ENCODE peak calls at places on chromosomes 6 and 20, in ten cellular contexts. A, E, H, G, B, Q, Y, M, P and U are unnamed samples. For H3K9me3 and H3K4me1, the result is how much of the 10 kb centered on the place peaks cover.

GRCh38 chr6:13011612-13012146 is 295.1 kb downstream of the PHACTR1 start:
- DNase-seq in A (no peak), E (no peak), H (no peak), G (no peak), B (no peak), Q (no peak), Y (no peak), M (no peak), P (no peak), U (no peak)

GRCh38 chr6:131116755-131117360 is 18.4 kb upstream of the AKAP7 start:
- DNase-seq in A (no peak), E (peak), H (peak), G (no peak), B (peak), Q (peak), Y (no peak), M (peak), P (no peak), U (no peak)

GRCh38 chr6:164412566-164412965 is 896.8 kb downstream of the C6orf118 start:
- DNase-seq in A (no peak), E (no peak), H (no peak), G (no peak), B (no peak), Q (no peak), Y (no peak), M (no peak), P (no peak), U (no peak)

GRCh38 chr6:1313364-1313754 is 1.5 kb downstream of the FOXQ1 start:
- DNase-seq in A (no peak), E (no peak), H (no peak), G (no peak), B (no peak), Q (no peak), Y (no peak), M (no peak), P (no peak), U (no peak)

GRCh38 chr6:165091121-165091785 is 218.2 kb downstream of the C6orf118 start:
- DNase-seq in A (no peak), E (no peak), H (no peak), G (no peak), B (no peak), Q (no peak), Y (no peak), M (no peak), P (no peak), U (no peak)

GRCh38 chr20:3046677-3047462 is 1.0 kb downstream of the MRPS26 start:
- DNase-seq in A (no peak), E (peak), H (no peak), G (no peak), B (no peak), Q (no peak), Y (no peak), M (peak), P (no peak), U (no peak)

GRCh38 chr6:165726290-165726875 is 63.3 kb upstream of the PDE10A start:
- DNase-seq in A (no peak), E (no peak), H (no peak), G (no peak), B (no peak), Q (no peak), Y (no peak), M (no peak), P (no peak), U (no peak)

GRCh38 chr6:31004285-31004684 is 6.0 kb upstream of the MUC22 start:
- DNase-seq in A (no peak), E (no peak), H (no peak), G (no peak), B (no peak), Q (no peak), Y (no peak), M (peak), P (no peak), U (no peak)

GRCh38 chr6:13263669-13264068 is 64.7 kb downstream of the TBC1D7 start:
- DNase-seq in A (no peak), E (no peak), H (no peak), G (no peak), B (no peak), Q (no peak), Y (no peak), M (no peak), P (no peak), U (no peak)

GRCh38 chr20:62136283-62137091 is 6.7 kb downstream of the PSMA7 start:
- DNase-seq in A (peak), E (peak), H (peak), G (no peak), B (peak), Q (peak), Y (no peak), M (peak), P (peak), U (no peak)

GRCh38 chr6:4804095-4804494 is 27.9 kb downstream of the CDYL start:
- DNase-seq in A (no peak), E (no peak), H (peak), G (no peak), B (no peak), Q (no peak), Y (no peak), M (peak), P (no peak), U (no peak)

GRCh38 chr6:95819461-95819860 is 196.3 kb upstream of the FUT9 start:
- DNase-seq in A (no peak), E (no peak), H (no peak), G (no peak), B (no peak), Q (no peak), Y (no peak), M (no peak), P (no peak), U (no peak)

GRCh38 chr6:63816401-63816975 is 180.9 kb downstream of the PHF3 start:
- DNase-seq in A (no peak), E (no peak), H (no peak), G (no peak), B (no peak), Q (no peak), Y (no peak), M (no peak), P (no peak), U (no peak)

GRCh38 chr6:170039156-170040114 is 251.4 kb downstream of the DLL1 start:
- DNase-seq in A (no peak), E (no peak), H (no peak), G (peak), B (no peak), Q (no peak), Y (no peak), M (no peak), P (no peak), U (peak)

GRCh38 chr20:9015984-9016324 is 52.9 kb upstream of the PLCB4 start:
- DNase-seq in A (no peak), E (no peak), H (peak), G (no peak), B (no peak), Q (no peak), Y (no peak), M (peak), P (no peak), U (no peak)

GRCh38 chr6:37699138-37699766 is 1.6 kb upstream of the MDGA1 start:
- DNase-seq in A (no peak), E (no peak), H (no peak), G (no peak), B (no peak), Q (no peak), Y (no peak), M (no peak), P (peak), U (no peak)

GRCh38 chr6:139159016-139159415 is 24.1 kb downstream of the HECA start:
- DNase-seq in A (no peak), E (no peak), H (peak), G (no peak), B (no peak), Q (no peak), Y (no peak), M (no peak), P (no peak), U (no peak)

GRCh38 chr6:109445382-109445781 is 4.9 kb downstream of the SMPD2 start:
- DNase-seq in A (no peak), E (no peak), H (no peak), G (no peak), B (no peak), Q (no peak), Y (no peak), M (no peak), P (no peak), U (no peak)
- TF ChIP-seq CTCF in A (no peak), E (peak), H (no peak), G (no peak), B (peak), Q (no peak), Y (no peak), M (no peak), P (no peak), U (no peak)

GRCh38 chr20:168876-169275 is 11.6 kb downstream of the DEFB127 start:
- DNase-seq in A (no peak), E (no peak), H (no peak), G (no peak), B (no peak), Q (no peak), Y (no peak), M (no peak), P (no peak), U (no peak)
- H3K9me3 ChIP-seq in A (under half), E (under half), H (under half), G (under half), B (under half), Q (under half), Y (under half), M (under half), P (under half), U (under half)

GRCh38 chr20:50924261-50924660 is 7.0 kb downstream of the ADNP start:
- DNase-seq in A (no peak), E (no peak), H (peak), G (no peak), B (no peak), Q (no peak), Y (no peak), M (no peak), P (no peak), U (no peak)
- H3K4me1 ChIP-seq in A (half or more), E (half or more), H (under half), G (half or more), B (under half), Q (half or more), Y (under half), M (half or more), P (under half), U (half or more)

GRCh38 chr6:149392093-149392492 is 8.0 kb upstream of the SUMO4 start:
- DNase-seq in A (no peak), E (no peak), H (no peak), G (no peak), B (no peak), Q (no peak), Y (no peak), M (no peak), P (no peak), U (no peak)

GRCh38 chr6:149387787-149388512 is 12.1 kb upstream of the SUMO4 start:
- DNase-seq in A (no peak), E (no peak), H (no peak), G (no peak), B (no peak), Q (no peak), Y (no peak), M (no peak), P (no peak), U (no peak)

GRCh38 chr6:149393002-149393679 is 6.9 kb upstream of the SUMO4 start:
- DNase-seq in A (no peak), E (no peak), H (peak), G (no peak), B (no peak), Q (no peak), Y (no peak), M (no peak), P (no peak), U (no peak)

GRCh38 chr6:149392535-149392934 is 7.5 kb upstream of the SUMO4 start:
- DNase-seq in A (no peak), E (no peak), H (no peak), G (no peak), B (no peak), Q (no peak), Y (peak), M (no peak), P (no peak), U (no peak)

DNA sequence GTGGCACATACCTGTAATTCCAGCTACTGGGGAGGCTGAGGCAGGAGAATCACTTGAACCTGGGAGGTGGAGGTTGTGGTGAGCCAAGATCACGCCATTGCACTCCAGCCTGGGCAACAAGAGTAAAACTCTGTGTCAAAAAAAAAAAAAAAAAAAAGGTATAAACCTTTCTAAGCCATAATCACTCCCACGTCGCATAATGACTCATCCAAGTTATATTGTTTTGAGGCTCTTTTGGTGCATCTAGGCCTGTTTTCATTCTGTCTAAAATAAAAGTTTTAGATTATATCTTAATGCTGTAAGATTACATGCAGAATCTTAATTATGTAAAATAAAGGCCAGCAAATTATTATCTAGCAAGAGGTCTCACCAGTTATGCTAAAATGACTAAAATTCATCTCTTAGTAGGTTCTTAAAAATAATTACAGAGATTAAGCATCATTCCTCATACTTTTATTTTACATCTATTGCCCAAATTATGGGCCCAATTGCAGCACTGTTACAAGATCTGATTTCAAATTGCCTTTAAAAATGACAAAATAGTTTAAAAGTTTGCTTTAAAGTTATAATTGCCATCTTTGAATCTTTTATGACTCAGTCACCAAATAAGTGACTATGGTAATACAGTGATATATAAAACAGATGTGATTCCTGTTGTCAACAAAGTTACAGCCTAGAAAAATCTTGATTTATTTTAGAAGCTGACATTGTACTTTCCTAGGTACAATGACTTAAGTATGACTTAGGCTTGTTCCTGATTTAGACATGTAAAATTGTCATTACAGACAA is 10.4 kb upstream of the SUMO4 start:
- DNase-seq in A (no peak), E (no peak), H (no peak), G (no peak), B (no peak), Q (no peak), Y (no peak), M (no peak), P (no peak), U (no peak)
- TF ChIP-seq CTCF in A (no peak), E (no peak), H (no peak), G (no peak), B (no peak), Q (no peak), Y (no peak), M (no peak), P (no peak), U (no peak)

GRCh38 chr20:59788196-59788735 is 145.2 kb downstream of the SYCP2 start:
- DNase-seq in A (no peak), E (no peak), H (no peak), G (peak), B (no peak), Q (no peak), Y (no peak), M (no peak), P (no peak), U (no peak)

GRCh38 chr20:59785986-59786753 is 147.3 kb downstream of the SYCP2 start:
- DNase-seq in A (no peak), E (no peak), H (no peak), G (peak), B (no peak), Q (no peak), Y (no peak), M (no peak), P (no peak), U (no peak)

GRCh38 chr20:59788811-59789210 is 144.6 kb downstream of the SYCP2 start:
- DNase-seq in A (no peak), E (no peak), H (no peak), G (peak), B (no peak), Q (no peak), Y (no peak), M (no peak), P (no peak), U (peak)

GRCh38 chr20:59785118-59785959 is 148.1 kb downstream of the SYCP2 start:
- DNase-seq in A (no peak), E (no peak), H (no peak), G (peak), B (no peak), Q (no peak), Y (no peak), M (no peak), P (no peak), U (peak)

DNA sequence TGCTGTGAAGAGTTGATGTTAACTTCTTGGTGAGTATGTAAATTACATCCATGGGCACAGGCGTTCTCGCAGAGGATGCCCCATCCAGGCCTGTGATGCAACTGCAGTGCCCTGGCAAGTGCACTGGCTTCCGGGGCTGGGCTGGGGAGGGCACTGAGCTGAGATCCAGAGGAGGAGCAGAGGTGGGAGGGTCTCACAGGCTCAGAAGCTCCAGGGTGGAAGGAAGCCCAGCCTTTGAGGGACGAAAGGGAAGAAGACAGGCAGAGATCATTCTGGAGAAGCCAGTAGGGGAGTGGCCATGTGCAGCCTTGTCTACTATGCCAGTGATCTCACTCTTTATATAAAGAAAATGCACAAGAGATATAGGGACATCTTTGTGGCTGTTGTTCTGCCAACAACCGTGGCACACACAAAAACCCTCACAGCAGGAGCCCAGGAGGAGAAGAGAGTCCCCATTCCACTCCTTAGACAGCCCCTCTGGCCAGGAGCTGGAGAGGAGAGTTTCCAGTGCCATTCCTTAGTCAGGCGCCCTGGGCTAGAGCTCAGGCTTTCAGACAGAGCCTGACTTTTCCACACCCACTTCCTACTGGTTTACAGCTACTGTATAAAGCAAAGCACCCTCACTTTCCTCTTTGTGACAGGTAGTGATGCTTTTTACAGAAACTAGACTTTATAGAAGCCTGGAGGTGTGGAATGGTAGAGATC is 146.1 kb downstream of the SYCP2 start:
- DNase-seq in A (no peak), E (no peak), H (no peak), G (peak), B (no peak), Q (no peak), Y (no peak), M (no peak), P (no peak), U (no peak)
- H3K9me3 ChIP-seq in A (under half), E (under half), H (under half), G (under half), B (under half), Q (under half), Y (under half), M (under half), P (under half), U (under half)